ENCODE peak calls at places on chromosome 11, in six cellular contexts. L is heart right ventricle, Y is AG04450, I is A673, X is AG09309, U is A549. H is an unnamed sample.

GRCh38 chr11:59556883-59557205 is 45.5 kb downstream of the OR4D9 start:
- DNase-seq in I (peak; percentile 78), X (no peak), Y (no peak), L (no peak), U (peak; percentile 79), H (no peak)

GRCh38 chr11:69173925-69174591 is 18.3 kb downstream of the SMIM38 start:
- DNase-seq in I (no peak), L (no peak), Y (peak; percentile 27), X (no peak), U (no peak), H (no peak)

GRCh38 chr11:116930177-116930576 is 92.8 kb upstream of the APOA1 start:
- DNase-seq in L (peak; percentile 26), U (no peak), I (peak; percentile 56), X (no peak), Y (no peak), H (no peak)

GRCh38 chr11:101296896-101297295 is 167.3 kb upstream of the PGR start:
- DNase-seq in Y (no peak), I (no peak), U (no peak), L (no peak), X (no peak), H (no peak)

GRCh38 chr11:2142762-2143202 is 3.6 kb upstream of the IGF2 start:
- DNase-seq in Y (no peak), L (no peak), X (no peak), I (no peak), U (no peak), H (no peak)

GRCh38 chr11:46361283-46362145 is 14.3 kb downstream of the DGKZ start:
- DNase-seq in I (peak; percentile 97), X (no peak), L (peak; percentile 87), U (no peak), Y (no peak), H (no peak)

GRCh38 chr11:7467652-7468051 is 17.7 kb upstream of the OLFML1 start:
- DNase-seq in X (no peak), U (no peak), I (no peak), Y (no peak), L (no peak), H (no peak)

GRCh38 chr11:559712-560304 is 730 bp downstream of the LMNTD2 start:
- DNase-seq in I (no peak), X (no peak), Y (no peak), L (no peak), U (no peak), H (no peak)

GRCh38 chr11:70105755-70106571 is 27.8 kb downstream of the ANO1 start:
- DNase-seq in Y (no peak), I (no peak), X (no peak), U (no peak), L (no peak), H (no peak)

GRCh38 chr11:35618497-35619029 is 303 bp downstream of the FJX1 start:
- DNase-seq in U (no peak), I (no peak), Y (no peak), X (no peak), L (peak; percentile 12), H (no peak)

GRCh38 chr11:107590460-107591097 is 368 bp upstream of the ELMOD1 start:
- DNase-seq in U (no peak), L (no peak), X (no peak), Y (no peak), I (no peak), H (no peak)

GRCh38 chr11:2176389-2176900 is 4.8 kb upstream of the TH start:
- DNase-seq in Y (no peak), X (no peak), U (no peak), L (no peak), I (no peak), H (no peak)

GRCh38 chr11:130587658-130588057 is 139.2 kb downstream of the ADAMTS15 start:
- DNase-seq in Y (no peak), I (no peak), L (no peak), U (no peak), X (no peak), H (no peak)

GRCh38 chr11:129768356-129768755 is 47.3 kb upstream of the TMEM45B start:
- DNase-seq in Y (no peak), L (no peak), X (no peak), U (no peak), I (no peak), H (no peak)

GRCh38 chr11:326842-327580 is 6.4 kb upstream of the IFITM3 start:
- DNase-seq in U (no peak), I (no peak), L (peak; percentile 93), Y (no peak), X (no peak), H (no peak)

GRCh38 chr11:78313181-78313788 is 104.3 kb downstream of the GAB2 start:
- DNase-seq in X (peak; percentile 55), L (no peak), I (peak; percentile 41), U (peak; percentile 24), Y (no peak), H (peak; percentile 90)

GRCh38 chr11:1299621-1300020 is 9.8 kb downstream of the TOLLIP start:
- DNase-seq in Y (no peak), L (no peak), U (no peak), I (no peak), X (no peak), H (no peak)

GRCh38 chr11:63620928-63621539 is 6.8 kb upstream of the PLAAT3 start:
- DNase-seq in U (no peak), Y (no peak), X (no peak), I (no peak), L (no peak), H (no peak)

GRCh38 chr11:6319001-6319878 is 1.1 kb downstream of the CAVIN3 start:
- DNase-seq in X (no peak), Y (no peak), I (no peak), L (peak; percentile 59), U (peak; percentile 6), H (no peak)

GRCh38 chr11:17921620-17922473 is 91.0 kb downstream of the SERGEF start:
- DNase-seq in L (no peak), U (no peak), Y (no peak), X (peak; percentile 21), I (peak; percentile 71), H (peak; percentile 26)

GRCh38 chr11:2832718-2833020 is 52.9 kb downstream of the CDKN1C start:
- DNase-seq in I (no peak), X (no peak), Y (no peak), U (no peak), L (no peak), H (no peak)

GRCh38 chr11:2590131-2590950 is 109.5 kb downstream of the KCNQ1OT1 start:
- DNase-seq in X (no peak), Y (no peak), I (no peak), L (no peak), U (no peak), H (no peak)

GRCh38 chr11:121282376-121282775 is 10.2 kb upstream of the SC5D start:
- DNase-seq in L (no peak), X (no peak), Y (no peak), I (peak; percentile 21), U (no peak), H (no peak)

GRCh38 chr11:69000831-69001245 is 12.2 kb downstream of the MRGPRF start:
- DNase-seq in U (peak; percentile 63), X (peak; percentile 56), Y (no peak), I (peak; percentile 72), L (no peak), H (no peak)

GRCh38 chr11:128881221-128881620 is 9.9 kb upstream of the KCNJ5 start:
- DNase-seq in X (no peak), I (peak; percentile 62), L (no peak), U (no peak), Y (no peak), H (no peak)

GRCh38 chr11:33040127-33040861 is 922 bp downstream of the TCP11L1 start:
- DNase-seq in X (no peak), I (peak; percentile 77), Y (no peak), U (peak; percentile 73), L (no peak), H (no peak)

GRCh38 chr11:65911682-65912568 is 6.9 kb downstream of the C11orf68 start:
- DNase-seq in Y (no peak), X (no peak), I (peak; percentile 90), L (peak; percentile 64), U (peak; percentile 79), H (no peak)
- TF ChIP-seq CTCF in Y (peak; percentile 17), X (peak; percentile 45), I (peak; percentile 63), L (peak; percentile 19), U (peak; percentile 43), H (peak; percentile 32)

DNA sequence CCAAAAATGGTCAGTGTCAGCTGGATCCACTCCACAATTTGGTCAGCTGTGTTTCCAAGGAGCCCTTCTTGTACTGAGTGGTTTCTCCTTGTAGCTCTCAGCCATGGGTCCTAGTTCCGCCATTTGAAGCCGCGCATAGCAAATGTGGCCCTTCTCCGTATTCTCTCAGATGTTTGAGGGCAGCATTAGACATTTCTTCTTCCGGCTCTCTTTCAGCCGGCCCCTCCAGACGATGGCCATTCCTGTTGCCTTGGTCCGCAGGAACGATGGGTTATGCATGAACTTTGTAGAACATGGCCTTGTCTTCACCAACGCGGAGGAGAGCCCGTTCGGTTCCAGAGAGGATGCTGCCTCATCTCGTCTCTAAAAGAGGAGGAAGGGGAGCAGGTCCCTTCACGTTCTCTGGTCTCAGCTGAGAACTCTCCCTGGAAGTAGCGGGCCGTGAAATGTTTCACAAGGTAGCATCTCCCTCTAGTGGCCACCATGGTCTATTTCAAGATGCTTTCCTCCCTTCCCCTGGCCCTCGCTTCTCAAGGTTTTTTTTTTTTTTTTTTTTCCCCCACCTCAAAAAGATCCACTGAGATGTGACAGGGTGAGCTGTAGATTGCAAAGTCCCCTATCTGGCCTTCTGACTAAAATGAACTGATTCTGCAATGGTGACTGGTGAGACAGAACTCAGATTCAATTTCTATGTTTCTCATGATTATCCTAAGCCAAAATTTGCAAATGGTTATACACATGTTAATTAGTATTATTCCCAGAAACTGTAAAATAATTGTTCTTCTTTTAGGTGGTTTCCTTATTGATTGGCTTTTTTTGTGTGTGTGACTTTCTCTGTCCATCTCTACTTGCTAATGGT is 19.8 kb upstream of the PLET1 start:
- DNase-seq in Y (peak; percentile 63), I (peak; percentile 95), U (peak; percentile 79), L (peak; percentile 70), X (peak; percentile 49), H (no peak)
- H3K4me3 ChIP-seq in Y (peak overlapping the region; percentile 55), I (peak overlapping the region; percentile 49), U (peak overlapping the region; percentile 52), L (peak overlapping the region; percentile 43), X (peak overlapping the region; percentile 46), H (peak overlapping the region; percentile 58)

DNA sequence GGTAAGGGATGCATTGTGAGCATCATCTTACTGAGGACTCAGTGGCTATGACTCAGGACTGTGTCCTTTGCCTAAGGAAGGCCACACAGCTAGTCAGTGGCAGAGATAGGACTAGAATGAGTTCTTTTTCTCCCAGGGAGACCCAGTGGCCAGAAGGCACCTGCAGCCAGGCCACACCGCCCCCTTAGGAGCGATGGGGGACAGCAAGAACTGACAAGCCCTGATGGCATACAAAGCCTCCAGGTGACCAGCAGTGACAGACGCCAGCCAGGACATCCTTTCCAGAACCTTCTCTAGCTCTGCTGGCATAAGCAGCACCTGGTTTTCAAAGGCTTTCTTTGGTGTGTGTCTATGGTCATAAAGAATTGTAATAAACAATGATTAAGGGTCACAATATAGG is 240.1 kb downstream of the ST3GAL4 start:
- DNase-seq in Y (no peak), U (no peak), I (no peak), X (no peak), L (no peak), H (no peak)
- TF ChIP-seq CTCF in Y (no peak), U (no peak), I (no peak), X (no peak), L (no peak), H (no peak)

DNA sequence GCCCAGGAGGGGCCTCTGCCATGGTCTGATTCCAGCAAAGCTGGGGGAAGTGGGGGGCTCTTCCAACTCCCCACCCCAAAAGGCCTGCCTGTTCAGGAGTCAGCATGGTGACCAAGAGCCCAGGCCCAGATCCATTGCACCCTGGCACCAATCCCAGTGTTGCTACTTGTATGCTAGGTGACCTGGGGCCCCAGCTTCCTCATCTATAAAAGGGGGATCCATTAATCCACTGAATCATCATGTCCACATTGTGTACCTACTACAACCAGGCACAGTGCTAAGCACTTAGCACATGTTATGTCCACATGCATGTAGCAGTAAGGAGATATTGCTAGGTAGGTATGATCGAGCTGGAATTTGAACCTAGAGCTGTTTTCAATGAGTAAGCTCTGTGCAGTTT is 2.0 kb downstream of the SYT12 start:
- DNase-seq in X (no peak), Y (no peak), U (no peak), L (no peak), I (no peak), H (no peak)
- H3K4me3 ChIP-seq in X (no peak overlapping the region), Y (no peak overlapping the region), U (no peak overlapping the region), L (no peak overlapping the region), I (no peak overlapping the region), H (no peak overlapping the region)

H was measured in epithelial cell of proximal tubule.